ENCODE peak calls at places on chromosomes 12 and 14, in four cellular contexts. One of them, this sample, is unnamed.

GRCh38 chr14:99590746-99591555 is 13.1 kb downstream of the CCDC85C start:
- DNase-seq in T follicular helper cell: no peak
- DNase-seq in activated T-helper 1 cell treated with Interleukin-2 at 50 U/mL for 16 hours: no peak
- DNase-seq in NAMALWA: no peak
- DNase-seq in this sample: no peak

GRCh38 chr12:56257491-56258067 is 605 bp downstream of the ANKRD52 start:
- DNase-seq in NAMALWA: no peak
- DNase-seq in T follicular helper cell: no peak
- DNase-seq in activated T-helper 1 cell treated with Interleukin-2 at 50 U/mL for 16 hours: no peak
- DNase-seq in this sample: no peak

GRCh38 chr12:115267891-115268290 is 583.9 kb upstream of the TBX3 start:
- DNase-seq in NAMALWA: no peak
- DNase-seq in activated T-helper 1 cell treated with Interleukin-2 at 50 U/mL for 16 hours: no peak
- DNase-seq in T follicular helper cell: no peak
- DNase-seq in this sample: no peak

GRCh38 chr12:57723630-57723962 is 14.9 kb downstream of the AGAP2 start:
- DNase-seq in NAMALWA: no peak
- DNase-seq in T follicular helper cell: no peak
- DNase-seq in activated T-helper 1 cell treated with Interleukin-2 at 50 U/mL for 16 hours: no peak
- DNase-seq in this sample: no peak

GRCh38 chr14:95597784-95598204 is 62.9 kb downstream of the GLRX5 start:
- DNase-seq in NAMALWA: peak
- DNase-seq in T follicular helper cell: no peak
- DNase-seq in activated T-helper 1 cell treated with Interleukin-2 at 50 U/mL for 16 hours: no peak
- DNase-seq in this sample: no peak

GRCh38 chr14:20873370-20874177 is 17.6 kb upstream of the RNASE3 start:
- DNase-seq in NAMALWA: peak
- DNase-seq in activated T-helper 1 cell treated with Interleukin-2 at 50 U/mL for 16 hours: peak
- DNase-seq in T follicular helper cell: peak
- DNase-seq in this sample: peak

GRCh38 chr12:114682920-114683708 is 861 bp downstream of the TBX3 start:
- DNase-seq in activated T-helper 1 cell treated with Interleukin-2 at 50 U/mL for 16 hours: no peak
- DNase-seq in T follicular helper cell: no peak
- DNase-seq in NAMALWA: no peak
- DNase-seq in this sample: no peak

GRCh38 chr12:69024413-69024812 is 91.4 kb upstream of the CPM start:
- DNase-seq in T follicular helper cell: no peak
- DNase-seq in activated T-helper 1 cell treated with Interleukin-2 at 50 U/mL for 16 hours: no peak
- DNase-seq in NAMALWA: no peak
- DNase-seq in this sample: no peak

GRCh38 chr14:74503256-74503972 is 9.8 kb downstream of the ISCA2 start:
- DNase-seq in NAMALWA: no peak
- DNase-seq in activated T-helper 1 cell treated with Interleukin-2 at 50 U/mL for 16 hours: no peak
- DNase-seq in T follicular helper cell: no peak
- DNase-seq in this sample: no peak

GRCh38 chr14:74890262-74890661 is 8.5 kb downstream of the DLST start:
- DNase-seq in T follicular helper cell: no peak
- DNase-seq in activated T-helper 1 cell treated with Interleukin-2 at 50 U/mL for 16 hours: no peak
- DNase-seq in NAMALWA: no peak
- DNase-seq in this sample: no peak

GRCh38 chr12:48947727-48948126 is 9.6 kb downstream of the ARF3 start:
- DNase-seq in T follicular helper cell: no peak
- DNase-seq in activated T-helper 1 cell treated with Interleukin-2 at 50 U/mL for 16 hours: no peak
- DNase-seq in NAMALWA: no peak
- DNase-seq in this sample: no peak

GRCh38 chr14:44961151-44961729 is 507 bp downstream of the KLHL28 start:
- DNase-seq in activated T-helper 1 cell treated with Interleukin-2 at 50 U/mL for 16 hours: peak
- DNase-seq in NAMALWA: peak
- DNase-seq in T follicular helper cell: peak
- DNase-seq in this sample: peak

GRCh38 chr12:15851919-15852318 is 30.3 kb upstream of the STRAP start:
- DNase-seq in activated T-helper 1 cell treated with Interleukin-2 at 50 U/mL for 16 hours: no peak
- DNase-seq in T follicular helper cell: no peak
- DNase-seq in NAMALWA: no peak
- DNase-seq in this sample: no peak

GRCh38 chr12:79689477-79690155 is 1.1 kb downstream of the PAWR start:
- DNase-seq in T follicular helper cell: no peak
- DNase-seq in NAMALWA: peak
- DNase-seq in activated T-helper 1 cell treated with Interleukin-2 at 50 U/mL for 16 hours: no peak
- DNase-seq in this sample: no peak

GRCh38 chr12:126953365-126953889 is 1313.5 kb upstream of the TMEM132C start:
- DNase-seq in NAMALWA: no peak
- DNase-seq in T follicular helper cell: no peak
- DNase-seq in activated T-helper 1 cell treated with Interleukin-2 at 50 U/mL for 16 hours: no peak
- DNase-seq in this sample: no peak

GRCh38 chr14:52044791-52045522 is 23.9 kb downstream of the NID2 start:
- DNase-seq in T follicular helper cell: no peak
- DNase-seq in NAMALWA: no peak
- DNase-seq in activated T-helper 1 cell treated with Interleukin-2 at 50 U/mL for 16 hours: no peak
- DNase-seq in this sample: no peak

GRCh38 chr12:78290606-78291345 is 460.1 kb downstream of the NAV3 start:
- DNase-seq in activated T-helper 1 cell treated with Interleukin-2 at 50 U/mL for 16 hours: no peak
- DNase-seq in NAMALWA: no peak
- DNase-seq in T follicular helper cell: no peak
- DNase-seq in this sample: no peak

GRCh38 chr14:106141242-106142220 is 615.1 kb downstream of the TMEM121 start:
- DNase-seq in NAMALWA: peak
- DNase-seq in activated T-helper 1 cell treated with Interleukin-2 at 50 U/mL for 16 hours: no peak
- DNase-seq in T follicular helper cell: peak
- DNase-seq in this sample: peak